ENCODE peak calls at places on chromosomes 2 and 18, in six cellular contexts. T, M, S, F, Y and C are unnamed samples.

GRCh38 chr2:238596571-238597551 is 170.1 kb downstream of the ASB1 start:
- DNase-seq in S (no peak), T (no peak), F (no peak), M (peak), Y (peak), C (no peak)

GRCh38 chr2:230643576-230644291 is 68.9 kb upstream of the CAB39 start:
- DNase-seq in T (peak), F (no peak), M (peak), Y (no peak), S (no peak), C (peak)

GRCh38 chr2:16972276-16972675 is 306.6 kb upstream of the CYRIA start:
- DNase-seq in M (no peak), S (no peak), F (no peak), T (no peak), Y (no peak), C (no peak)

GRCh38 chr2:40369619-40370397 is 82.1 kb downstream of the SLC8A1 start:
- DNase-seq in T (no peak), F (no peak), M (no peak), Y (no peak), S (no peak), C (no peak)

GRCh38 chr2:84873350-84873749 is 7.5 kb downstream of the TRABD2A start:
- DNase-seq in S (no peak), M (no peak), Y (no peak), F (no peak), T (no peak), C (no peak)

GRCh38 chr18:49031511-49032188 is 80.9 kb upstream of the SMAD7 start:
- DNase-seq in S (no peak), Y (peak), M (peak), F (no peak), T (peak), C (peak)

GRCh38 chr2:3595985-3596384 is 1.1 kb downstream of the COLEC11 start:
- DNase-seq in Y (no peak), T (no peak), F (no peak), M (no peak), S (no peak), C (peak)

GRCh38 chr18:10863026-10863425 is 286.3 kb downstream of the PIEZO2 start:
- DNase-seq in F (no peak), S (no peak), M (no peak), T (no peak), Y (no peak), C (no peak)

GRCh38 chr18:43719264-43719795 is 442.0 kb upstream of the SYT4 start:
- DNase-seq in Y (no peak), S (no peak), F (no peak), T (no peak), M (no peak), C (no peak)

GRCh38 chr2:98511981-98512380 is 67.3 kb downstream of the INPP4A start:
- DNase-seq in S (no peak), Y (no peak), F (no peak), T (no peak), M (no peak), C (no peak)

GRCh38 chr2:230933521-230934180 is 8.6 kb upstream of the GPR55 start:
- DNase-seq in Y (peak), M (peak), S (no peak), F (no peak), T (no peak), C (peak)

GRCh38 chr18:33584845-33585775 is 7.1 kb downstream of the ASXL3 start:
- DNase-seq in Y (no peak), S (no peak), T (no peak), M (no peak), F (peak), C (no peak)

GRCh38 chr2:20452551-20452950 is 5.7 kb downstream of the RHOB start:
- DNase-seq in M (peak), S (no peak), F (peak), T (no peak), Y (no peak), C (no peak)
- TF ChIP-seq CTCF in M (peak), S (no peak), F (no peak), T (no peak), Y (peak), C (peak)

DNA sequence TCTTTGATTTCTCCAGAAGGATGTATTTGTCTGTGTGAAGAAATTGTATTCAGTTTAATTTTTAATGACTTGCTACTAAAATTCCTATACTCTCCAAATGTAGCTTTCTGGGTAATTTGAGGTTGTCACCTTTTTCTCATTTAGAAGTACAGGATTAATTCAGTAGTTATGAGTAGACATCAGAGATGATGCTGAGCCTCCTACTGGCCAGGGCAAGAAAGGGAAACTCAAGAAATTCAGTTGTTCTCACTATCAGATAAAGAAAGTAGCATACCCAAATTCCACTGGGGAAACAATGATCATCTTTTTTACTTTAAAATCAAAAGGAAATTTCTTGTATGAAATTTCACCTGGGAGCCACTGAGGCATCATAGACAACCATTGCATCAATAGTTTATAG is 199.4 kb downstream of the SATB2 start:
- DNase-seq in M (no peak), T (no peak), F (peak), Y (no peak), S (no peak), C (no peak)
- TF ChIP-seq CTCF in M (no peak), T (no peak), F (peak), Y (no peak), S (no peak), C (peak)

GRCh38 chr2:128633501-128633900 is 314.8 kb upstream of the HS6ST1 start:
- DNase-seq in T (no peak), F (no peak), S (no peak), M (no peak), Y (no peak), C (no peak)
- TF ChIP-seq CTCF in T (no peak), F (no peak), S (no peak), M (no peak), Y (no peak), C (no peak)

GRCh38 chr2:189347540-189347939 is 93.7 kb upstream of the WDR75 start:
- DNase-seq in T (no peak), F (peak), M (peak), S (no peak), Y (no peak), C (no peak)
- TF ChIP-seq CTCF in T (peak), F (peak), M (peak), S (no peak), Y (peak), C (peak)

GRCh38 chr2:36544638-36545338 is 53.2 kb downstream of the FEZ2 start:
- DNase-seq in S (no peak), Y (no peak), F (no peak), M (no peak), T (no peak), C (no peak)

GRCh38 chr2:36549063-36549662 is 48.8 kb downstream of the FEZ2 start:
- DNase-seq in M (no peak), Y (no peak), T (no peak), S (no peak), F (no peak), C (no peak)

GRCh38 chr2:36547906-36548305 is 50.1 kb downstream of the FEZ2 start:
- DNase-seq in T (no peak), S (no peak), M (no peak), Y (no peak), F (no peak), C (no peak)

GRCh38 chr2:36541891-36542595 is 55.9 kb downstream of the FEZ2 start:
- DNase-seq in M (no peak), T (no peak), F (no peak), Y (no peak), S (no peak), C (no peak)

DNA sequence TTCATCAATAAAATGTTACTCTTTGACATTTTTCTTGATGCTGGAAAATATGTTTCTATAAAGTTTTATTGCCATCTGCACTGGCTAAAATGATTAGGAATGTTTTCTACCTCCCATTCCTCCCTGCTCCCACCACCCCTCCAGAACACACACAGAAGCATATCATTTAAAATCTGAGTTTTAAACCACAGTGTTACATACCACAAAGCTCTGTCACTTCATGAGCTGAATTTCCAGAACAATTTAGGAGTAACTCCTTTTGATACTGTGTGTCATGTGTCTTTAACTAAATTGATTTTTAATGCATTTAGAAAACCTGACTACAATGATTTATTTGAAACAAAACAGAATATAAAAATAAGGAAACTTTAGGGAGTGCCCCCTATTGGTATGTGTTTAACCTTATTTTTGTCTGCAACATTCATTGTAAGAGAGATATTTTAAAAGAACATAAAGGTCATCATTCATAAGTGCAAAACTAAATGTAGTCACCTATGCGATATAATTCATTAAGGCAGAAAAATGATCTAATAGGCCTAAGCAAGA is 52.0 kb downstream of the FEZ2 start:
- DNase-seq in Y (no peak), F (no peak), M (no peak), T (no peak), S (no peak), C (no peak)
- TF ChIP-seq CTCF in Y (peak), F (peak), M (no peak), T (no peak), S (no peak), C (peak)

DNA sequence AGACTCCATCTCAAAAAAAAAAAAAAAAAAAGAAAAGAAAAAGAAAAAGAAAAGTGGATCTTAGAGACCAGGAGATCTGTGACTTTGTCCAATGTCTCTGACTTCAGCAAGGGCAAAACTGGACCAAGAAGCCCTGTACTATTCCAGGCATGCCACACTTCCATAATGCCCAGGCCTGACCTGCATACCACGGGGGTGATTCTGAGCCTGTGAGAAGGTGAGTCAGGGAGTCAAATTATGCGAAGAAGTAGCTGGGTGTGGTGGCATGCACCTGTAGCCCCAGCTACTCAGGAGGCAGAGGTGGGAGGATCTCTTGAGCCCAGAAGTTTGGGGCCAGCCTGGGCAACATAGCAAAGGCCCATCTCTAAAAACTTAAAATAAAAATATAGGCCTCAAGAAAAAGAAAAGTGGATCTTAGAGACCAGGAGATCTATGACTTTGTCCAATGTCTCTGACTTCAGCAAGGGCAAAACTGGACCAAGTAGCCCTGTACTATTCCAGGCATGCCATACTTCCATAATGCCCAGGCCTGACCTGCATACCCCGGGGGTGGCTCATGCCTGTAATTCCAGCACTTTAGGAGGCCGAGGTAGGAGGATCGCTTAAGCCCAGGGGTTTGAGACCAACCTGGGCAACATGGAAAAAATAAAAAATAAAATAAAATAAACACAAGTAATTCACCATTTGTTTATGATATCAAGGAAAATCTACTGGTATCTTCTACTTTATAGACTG is 12.2 kb upstream of the PUM2 start:
- DNase-seq in F (no peak), Y (peak), S (no peak), T (no peak), M (no peak), C (no peak)
- TF ChIP-seq CTCF in F (no peak), Y (no peak), S (no peak), T (no peak), M (no peak), C (no peak)

GRCh38 chr2:241138471-241138870 is 10.8 kb downstream of the PASK start:
- DNase-seq in T (no peak), Y (no peak), F (no peak), S (no peak), M (no peak), C (peak)

GRCh38 chr2:241137276-241138190 is 11.7 kb downstream of the PASK start:
- DNase-seq in M (no peak), Y (no peak), T (peak), S (no peak), F (no peak), C (peak)

GRCh38 chr2:241140445-241140840 is 8.8 kb downstream of the PASK start:
- DNase-seq in T (no peak), F (no peak), M (no peak), Y (no peak), S (no peak), C (peak)

GRCh38 chr2:241141214-241141770 is 8.0 kb downstream of the PASK start:
- DNase-seq in M (peak), F (no peak), T (no peak), S (no peak), Y (no peak), C (peak)

DNA sequence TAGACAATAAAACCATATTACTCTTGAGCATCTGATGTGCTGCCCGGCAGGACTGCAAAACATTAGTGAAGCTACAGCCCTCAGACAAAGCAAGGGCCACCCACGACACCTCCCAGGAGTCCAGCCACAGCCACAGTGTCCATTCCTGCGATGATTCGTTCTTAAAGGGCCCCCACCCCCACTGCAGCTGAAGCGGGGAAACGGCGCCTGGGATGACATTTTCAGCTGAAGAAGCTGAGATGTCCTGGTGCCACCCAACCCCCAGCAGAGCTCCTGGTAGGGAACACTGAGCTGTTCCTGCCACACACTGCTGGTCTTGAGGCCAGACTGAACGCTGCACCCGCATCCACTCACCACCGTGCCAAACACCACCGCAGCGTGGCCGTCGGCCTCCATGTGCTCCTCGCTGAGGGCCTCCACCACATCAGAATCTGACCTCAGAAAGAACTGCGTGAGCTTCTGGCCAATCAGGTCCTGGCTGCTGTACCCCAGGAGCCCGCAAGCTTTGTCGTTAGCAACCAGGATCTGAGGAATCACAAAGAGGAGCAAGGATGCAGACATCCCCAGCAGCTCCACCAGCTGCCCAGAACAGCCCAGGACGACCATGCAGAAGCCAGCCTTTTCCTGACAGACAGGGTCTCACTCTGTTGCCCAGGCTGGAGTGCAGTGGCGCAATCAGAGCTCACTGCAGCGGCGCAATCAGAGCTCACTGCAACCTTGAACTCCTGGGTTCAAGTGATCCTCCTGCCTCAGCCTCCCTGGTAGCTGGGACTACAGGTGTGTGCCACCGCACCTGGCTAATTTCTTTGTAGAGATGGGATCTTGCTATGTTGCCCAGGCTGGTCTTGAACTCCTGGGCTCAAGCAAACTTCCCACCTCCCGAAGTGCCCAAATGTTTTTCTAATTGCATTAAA is 9.5 kb downstream of the PASK start:
- DNase-seq in F (no peak), S (no peak), Y (no peak), T (no peak), M (no peak), C (peak)
- TF ChIP-seq CTCF in F (no peak), S (no peak), Y (no peak), T (no peak), M (no peak), C (no peak)